ENCODE peak calls at places on chromosomes 11 and 22, in eight cellular contexts. Y is nucleus accumbens; E is stimulated activated CD8-positive, alpha-beta memory T cell treated with anti-CD3 and anti-CD28 coated beads, Interleukin-15, amount 100 ng/mL, for 1 hour; Q is stimulated activated naive CD4-positive, alpha-beta T cell; V is RCC 7860; I is LoVo; H is stimulated activated CD4-positive, alpha-beta T cell treated with anti-CD3 and anti-CD28 coated beads, Interleukin-1b, Interleukin-23, amount 100 ng/mL, for 4 hours; X is T follicular helper cell. C is an unnamed sample.

GRCh38 chr11:68471360-68472340 is 11.1 kb downstream of the PPP6R3 start:
- DNase-seq in I (no peak), E (peak; percentile 8), V (peak; percentile 80), X (no peak), Y (no peak), Q (peak; percentile 51), H (peak; percentile 18), C (peak; percentile 26)

GRCh38 chr11:34427171-34427805 is 11.4 kb upstream of the CAT start:
- DNase-seq in Y (no peak), E (no peak), H (no peak), V (peak; percentile 94), X (no peak), I (peak; percentile 26), Q (no peak), C (no peak)

GRCh38 chr11:65329503-65329902 is 4.1 kb upstream of the DPF2 start:
- DNase-seq in V (no peak), H (no peak), X (no peak), Y (no peak), E (no peak), I (no peak), Q (no peak), C (no peak)

GRCh38 chr22:39653787-39654077 is 83.2 kb downstream of the CACNA1I start:
- DNase-seq in E (no peak), Y (no peak), H (no peak), I (no peak), Q (no peak), V (no peak), X (no peak), C (no peak)

GRCh38 chr11:72377596-72377995 is 56.7 kb downstream of the CLPB start:
- DNase-seq in Q (no peak), X (no peak), H (no peak), I (no peak), V (no peak), E (no peak), Y (no peak), C (no peak)

GRCh38 chr11:27347949-27348879 is 14.8 kb downstream of the CCDC34 start:
- DNase-seq in E (no peak), H (no peak), X (no peak), V (no peak), I (no peak), Y (no peak), Q (no peak), C (no peak)

GRCh38 chr11:125078016-125078415 is 14.9 kb downstream of the SLC37A2 start:
- DNase-seq in E (no peak), I (no peak), Y (no peak), Q (no peak), X (no peak), H (no peak), V (no peak), C (no peak)

GRCh38 chr11:66317322-66317765 is 500 bp upstream of the CD248 start:
- DNase-seq in X (no peak), E (no peak), V (no peak), Y (no peak), H (peak; percentile 14), I (no peak), Q (peak; percentile 58), C (no peak)

GRCh38 chr11:22521226-22521625 is 104.4 kb downstream of the FANCF start:
- DNase-seq in E (no peak), V (peak; percentile 47), Y (no peak), H (no peak), X (no peak), I (no peak), Q (no peak), C (no peak)

C was measured in T-helper 9 cell.